ENCODE peak calls at places on chromosomes 16 and 17, in six cellular contexts. One of them, this sample, is unnamed.

GRCh38 chr17:10094806-10095205 is 103.6 kb downstream of the GAS7 start:
- ATAC-seq in activated CD4-positive, CD25-positive, alpha-beta regulatory T cell treated with anti-CD3 and anti-CD28 coated beads, Interleukin-2, amount 50 U/mL, for 24 hours: no peak
- ATAC-seq in SK-N-SH treated with all-trans-retinoic acid at 6 μM for 48 hours: no peak
- ATAC-seq in right cardiac atrium: peak
- ATAC-seq in T-helper 17 cell: no peak
- ATAC-seq in stimulated activated effector memory CD8-positive, alpha-beta T cell treated with anti-CD3 and anti-CD28 coated beads, Interleukin-12 subunit alpha, Interleukin-12 subunit beta, amount 100 ng/mL, for 72 hours: no peak
- ATAC-seq in this sample: no peak

GRCh38 chr17:38853292-38854219 is at the start of gene RPL23:
- ATAC-seq in activated CD4-positive, CD25-positive, alpha-beta regulatory T cell treated with anti-CD3 and anti-CD28 coated beads, Interleukin-2, amount 50 U/mL, for 24 hours: peak
- ATAC-seq in SK-N-SH treated with all-trans-retinoic acid at 6 μM for 48 hours: peak
- ATAC-seq in right cardiac atrium: peak
- ATAC-seq in T-helper 17 cell: peak
- ATAC-seq in stimulated activated effector memory CD8-positive, alpha-beta T cell treated with anti-CD3 and anti-CD28 coated beads, Interleukin-12 subunit alpha, Interleukin-12 subunit beta, amount 100 ng/mL, for 72 hours: peak
- ATAC-seq in this sample: peak

GRCh38 chr16:3092501-3092991 is 6.5 kb downstream of the ZSCAN10 start:
- ATAC-seq in activated CD4-positive, CD25-positive, alpha-beta regulatory T cell treated with anti-CD3 and anti-CD28 coated beads, Interleukin-2, amount 50 U/mL, for 24 hours: no peak
- ATAC-seq in SK-N-SH treated with all-trans-retinoic acid at 6 μM for 48 hours: peak
- ATAC-seq in right cardiac atrium: no peak
- ATAC-seq in T-helper 17 cell: no peak
- ATAC-seq in stimulated activated effector memory CD8-positive, alpha-beta T cell treated with anti-CD3 and anti-CD28 coated beads, Interleukin-12 subunit alpha, Interleukin-12 subunit beta, amount 100 ng/mL, for 72 hours: no peak
- ATAC-seq in this sample: no peak

GRCh38 chr16:81409016-81409556 is 35.5 kb upstream of the CMIP start:
- ATAC-seq in activated CD4-positive, CD25-positive, alpha-beta regulatory T cell treated with anti-CD3 and anti-CD28 coated beads, Interleukin-2, amount 50 U/mL, for 24 hours: no peak
- ATAC-seq in SK-N-SH treated with all-trans-retinoic acid at 6 μM for 48 hours: no peak
- ATAC-seq in right cardiac atrium: no peak
- ATAC-seq in T-helper 17 cell: no peak
- ATAC-seq in stimulated activated effector memory CD8-positive, alpha-beta T cell treated with anti-CD3 and anti-CD28 coated beads, Interleukin-12 subunit alpha, Interleukin-12 subunit beta, amount 100 ng/mL, for 72 hours: no peak
- ATAC-seq in this sample: no peak

GRCh38 chr16:4704913-4705312 is 11.6 kb downstream of the NUDT16L1 start:
- ATAC-seq in activated CD4-positive, CD25-positive, alpha-beta regulatory T cell treated with anti-CD3 and anti-CD28 coated beads, Interleukin-2, amount 50 U/mL, for 24 hours: no peak
- ATAC-seq in SK-N-SH treated with all-trans-retinoic acid at 6 μM for 48 hours: no peak
- ATAC-seq in right cardiac atrium: no peak
- ATAC-seq in T-helper 17 cell: no peak
- ATAC-seq in stimulated activated effector memory CD8-positive, alpha-beta T cell treated with anti-CD3 and anti-CD28 coated beads, Interleukin-12 subunit alpha, Interleukin-12 subunit beta, amount 100 ng/mL, for 72 hours: no peak
- ATAC-seq in this sample: no peak

GRCh38 chr17:29694923-29695563 is 72.3 kb upstream of the CORO6 start:
- ATAC-seq in activated CD4-positive, CD25-positive, alpha-beta regulatory T cell treated with anti-CD3 and anti-CD28 coated beads, Interleukin-2, amount 50 U/mL, for 24 hours: no peak
- ATAC-seq in SK-N-SH treated with all-trans-retinoic acid at 6 μM for 48 hours: no peak
- ATAC-seq in right cardiac atrium: peak
- ATAC-seq in T-helper 17 cell: no peak
- ATAC-seq in stimulated activated effector memory CD8-positive, alpha-beta T cell treated with anti-CD3 and anti-CD28 coated beads, Interleukin-12 subunit alpha, Interleukin-12 subunit beta, amount 100 ng/mL, for 72 hours: no peak
- ATAC-seq in this sample: peak

GRCh38 chr16:50369133-50369804 is 481 bp upstream of the BRD7 start:
- ATAC-seq in activated CD4-positive, CD25-positive, alpha-beta regulatory T cell treated with anti-CD3 and anti-CD28 coated beads, Interleukin-2, amount 50 U/mL, for 24 hours: no peak
- ATAC-seq in SK-N-SH treated with all-trans-retinoic acid at 6 μM for 48 hours: no peak
- ATAC-seq in right cardiac atrium: no peak
- ATAC-seq in T-helper 17 cell: no peak
- ATAC-seq in stimulated activated effector memory CD8-positive, alpha-beta T cell treated with anti-CD3 and anti-CD28 coated beads, Interleukin-12 subunit alpha, Interleukin-12 subunit beta, amount 100 ng/mL, for 72 hours: no peak
- ATAC-seq in this sample: no peak

GRCh38 chr16:82924075-82924854 is 297.5 kb downstream of the CDH13 start:
- ATAC-seq in activated CD4-positive, CD25-positive, alpha-beta regulatory T cell treated with anti-CD3 and anti-CD28 coated beads, Interleukin-2, amount 50 U/mL, for 24 hours: no peak
- ATAC-seq in SK-N-SH treated with all-trans-retinoic acid at 6 μM for 48 hours: no peak
- ATAC-seq in right cardiac atrium: no peak
- ATAC-seq in T-helper 17 cell: peak
- ATAC-seq in stimulated activated effector memory CD8-positive, alpha-beta T cell treated with anti-CD3 and anti-CD28 coated beads, Interleukin-12 subunit alpha, Interleukin-12 subunit beta, amount 100 ng/mL, for 72 hours: peak
- ATAC-seq in this sample: no peak

GRCh38 chr17:31698751-31699150 is 160.3 kb downstream of the COPRS start:
- ATAC-seq in activated CD4-positive, CD25-positive, alpha-beta regulatory T cell treated with anti-CD3 and anti-CD28 coated beads, Interleukin-2, amount 50 U/mL, for 24 hours: no peak
- ATAC-seq in SK-N-SH treated with all-trans-retinoic acid at 6 μM for 48 hours: no peak
- ATAC-seq in right cardiac atrium: no peak
- ATAC-seq in T-helper 17 cell: no peak
- ATAC-seq in stimulated activated effector memory CD8-positive, alpha-beta T cell treated with anti-CD3 and anti-CD28 coated beads, Interleukin-12 subunit alpha, Interleukin-12 subunit beta, amount 100 ng/mL, for 72 hours: no peak
- ATAC-seq in this sample: no peak

GRCh38 chr16:23539984-23540816 is 16.9 kb downstream of the EARS2 start:
- ATAC-seq in activated CD4-positive, CD25-positive, alpha-beta regulatory T cell treated with anti-CD3 and anti-CD28 coated beads, Interleukin-2, amount 50 U/mL, for 24 hours: no peak
- ATAC-seq in SK-N-SH treated with all-trans-retinoic acid at 6 μM for 48 hours: no peak
- ATAC-seq in right cardiac atrium: no peak
- ATAC-seq in T-helper 17 cell: no peak
- ATAC-seq in stimulated activated effector memory CD8-positive, alpha-beta T cell treated with anti-CD3 and anti-CD28 coated beads, Interleukin-12 subunit alpha, Interleukin-12 subunit beta, amount 100 ng/mL, for 72 hours: no peak
- ATAC-seq in this sample: no peak

GRCh38 chr17:76481091-76481655 is 13.8 kb downstream of the AANAT start:
- ATAC-seq in activated CD4-positive, CD25-positive, alpha-beta regulatory T cell treated with anti-CD3 and anti-CD28 coated beads, Interleukin-2, amount 50 U/mL, for 24 hours: no peak
- ATAC-seq in SK-N-SH treated with all-trans-retinoic acid at 6 μM for 48 hours: no peak
- ATAC-seq in right cardiac atrium: peak
- ATAC-seq in T-helper 17 cell: peak
- ATAC-seq in stimulated activated effector memory CD8-positive, alpha-beta T cell treated with anti-CD3 and anti-CD28 coated beads, Interleukin-12 subunit alpha, Interleukin-12 subunit beta, amount 100 ng/mL, for 72 hours: no peak
- ATAC-seq in this sample: no peak